ENCODE peak calls at places on chromosome X, in four cellular contexts. L is HepG2, U is SK-N-SH, R is GM12878. S is an unnamed sample.

GRCh38 chrX:17860811-17861495 is at the start of gene RAI2:
- DNase-seq in U (peak), L (no peak), R (no peak), S (no peak)

GRCh38 chrX:103157511-103158316 is 57.2 kb upstream of the BEX4 start:
- DNase-seq in L (peak), R (no peak), U (peak), S (peak)

GRCh38 chrX:103607385-103608304 is at the start of gene TCEAL3:
- DNase-seq in L (no peak), R (no peak), U (peak), S (no peak)

GRCh38 chrX:123648028-123648810 is 84.6 kb downstream of the THOC2 start:
- DNase-seq in L (peak), U (no peak), R (no peak), S (peak)

GRCh38 chrX:2908125-2908685 is 20.9 kb downstream of the ARSD start:
- DNase-seq in L (no peak), R (no peak), U (no peak), S (no peak)

GRCh38 chrX:10484683-10485247 is 135.6 kb downstream of the MID1 start:
- DNase-seq in L (peak), R (no peak), U (no peak), S (no peak)

GRCh38 chrX:63513825-63514574 is 162.9 kb upstream of the SPIN4 start:
- DNase-seq in U (no peak), R (no peak), L (no peak), S (no peak)

GRCh38 chrX:47169726-47170515 is 23.7 kb upstream of the UBA1 start:
- DNase-seq in U (peak), R (no peak), L (no peak), S (no peak)

GRCh38 chrX:71532078-71532752 is 689 bp upstream of the OGT start:
- DNase-seq in L (no peak), U (no peak), R (no peak), S (peak)

GRCh38 chrX:147803948-147804347 is 107.8 kb upstream of the FMR1 start:
- DNase-seq in R (no peak), L (peak), U (peak), S (peak)

GRCh38 chrX:30141966-30142365 is 73.4 kb upstream of the MAGEB2 start:
- DNase-seq in L (peak), U (peak), R (no peak), S (peak)

GRCh38 chrX:66638591-66639500 is at the start of gene EDA2R:
- DNase-seq in U (peak), L (peak), R (peak), S (peak)

GRCh38 chrX:110428144-110428543 is 69.5 kb downstream of the RTL9 start:
- DNase-seq in U (no peak), L (no peak), R (no peak), S (no peak)

GRCh38 chrX:20668550-20668949 is 401.8 kb upstream of the RPS6KA3 start:
- DNase-seq in U (no peak), L (no peak), R (no peak), S (no peak)

GRCh38 chrX:154918060-154918483 is 31.9 kb downstream of the F8A1 start:
- DNase-seq in U (peak), R (peak), L (peak), S (peak)

GRCh38 chrX:77436682-77437081 is 10.5 kb upstream of the FGF16 start:
- DNase-seq in R (no peak), U (no peak), L (no peak), S (peak)

GRCh38 chrX:115533485-115533884 is 27.5 kb upstream of the PLS3 start:
- DNase-seq in R (no peak), U (no peak), L (no peak), S (no peak)

GRCh38 chrX:9788908-9789307 is 2.7 kb downstream of the SHROOM2 start:
- DNase-seq in L (peak), R (no peak), U (no peak), S (no peak)

GRCh38 chrX:19629541-19629940 is 114.2 kb upstream of the MAP3K15 start:
- DNase-seq in L (no peak), U (peak), R (peak), S (no peak)

GRCh38 chrX:45479196-45479834 is 278.6 kb upstream of the DIPK2B start:
- DNase-seq in L (no peak), R (no peak), U (no peak), S (peak)

GRCh38 chrX:52504551-52504950 is 8.9 kb downstream of the XAGE1A start:
- DNase-seq in R (no peak), U (no peak), L (no peak), S (no peak)

GRCh38 chrX:8927066-8927465 is 106.9 kb downstream of the FAM9B start:
- DNase-seq in U (no peak), L (no peak), R (no peak), S (no peak)

GRCh38 chrX:53186363-53186762 is 38.6 kb downstream of the KDM5C start:
- DNase-seq in R (no peak), L (no peak), U (no peak), S (no peak)

GRCh38 chrX:104523858-104524257 is 42.1 kb upstream of the IL1RAPL2 start:
- DNase-seq in L (no peak), R (no peak), U (no peak), S (no peak)

GRCh38 chrX:43655151-43655676 is 885 bp upstream of the MAOA start:
- DNase-seq in L (no peak), U (peak), R (no peak), S (peak)

GRCh38 chrX:16348286-16348685 is 181.0 kb downstream of the MAGEB17 start:
- DNase-seq in L (no peak), U (no peak), R (no peak), S (no peak)

GRCh38 chrX:103792916-103793540 is 16.4 kb downstream of the PLP1 start:
- DNase-seq in R (no peak), L (no peak), U (no peak), S (no peak)

GRCh38 chrX:49308604-49309269 is 5.3 kb downstream of the GAGE10 start:
- DNase-seq in L (no peak), R (no peak), U (no peak), S (no peak)

GRCh38 chrX:154482786-154483185 is 3.6 kb downstream of the UBL4A start:
- DNase-seq in U (no peak), R (no peak), L (no peak), S (no peak)

DNA sequence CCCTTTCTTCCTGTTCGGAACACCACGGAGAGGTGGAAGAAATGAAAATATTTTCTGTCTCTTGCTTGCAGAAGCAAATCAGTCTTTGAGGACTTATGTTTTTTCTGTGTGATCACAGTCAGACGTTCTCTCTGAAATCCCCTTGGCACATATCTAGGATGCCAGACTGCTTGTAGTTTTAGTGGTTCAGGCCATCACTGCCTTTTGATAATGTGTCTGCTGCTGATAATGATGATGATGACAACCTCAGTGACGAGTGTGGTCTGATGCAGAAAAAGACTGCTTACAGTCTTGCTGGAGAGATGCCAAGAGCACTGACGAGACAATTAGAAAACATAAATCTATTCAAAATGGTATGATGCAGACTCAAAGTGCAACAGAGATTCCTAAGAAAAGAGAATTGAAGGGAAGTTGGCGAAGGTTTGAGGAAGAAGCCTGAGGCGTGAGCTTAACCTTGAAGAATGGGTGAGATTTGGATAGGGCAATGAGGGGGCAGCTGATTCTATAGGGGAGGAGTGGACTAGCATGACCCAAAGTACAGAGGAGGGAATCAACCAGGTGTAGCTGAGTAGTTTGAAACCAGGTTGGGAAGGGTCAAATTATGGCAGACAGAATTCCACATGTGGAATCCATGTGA is 7.9 kb downstream of the RAB33A start:
- DNase-seq in R (no peak), U (no peak), L (no peak), S (no peak)
- H3K4me2 ChIP-seq in R (no peak), U (no peak), L (no peak), S (no peak)

DNA sequence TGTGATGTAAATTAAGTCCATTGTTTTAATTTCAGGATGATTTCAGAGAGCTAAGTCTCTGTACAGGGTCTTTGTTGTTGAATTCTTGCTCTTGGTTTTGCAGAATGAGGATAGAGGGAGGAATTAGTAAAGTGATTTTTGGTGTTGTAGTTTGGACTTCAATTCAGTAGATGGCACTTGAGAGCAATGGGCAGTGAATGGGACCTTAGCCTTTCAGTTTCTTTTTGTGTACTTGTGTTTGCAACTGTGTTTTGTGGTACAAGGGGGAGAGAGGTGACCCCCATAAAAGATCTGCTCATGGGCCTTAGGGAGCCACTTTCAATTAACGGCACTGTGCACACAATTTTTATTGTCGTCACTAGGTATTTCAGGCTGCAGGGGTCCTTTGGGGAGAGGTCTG is 340.0 kb downstream of the DCAF12L2 start:
- DNase-seq in R (no peak), L (no peak), U (no peak), S (no peak)
- TF ChIP-seq CTCF in R (peak), L (no peak), U (no peak), S (no peak)

GRCh38 chrX:118779581-118779980 is 44.0 kb upstream of the ZCCHC12 start:
- DNase-seq in R (no peak), U (no peak), L (no peak), S (no peak)
- TF ChIP-seq PBX3 in R (no peak), U (no peak), L (no peak), S (no peak)

DNA sequence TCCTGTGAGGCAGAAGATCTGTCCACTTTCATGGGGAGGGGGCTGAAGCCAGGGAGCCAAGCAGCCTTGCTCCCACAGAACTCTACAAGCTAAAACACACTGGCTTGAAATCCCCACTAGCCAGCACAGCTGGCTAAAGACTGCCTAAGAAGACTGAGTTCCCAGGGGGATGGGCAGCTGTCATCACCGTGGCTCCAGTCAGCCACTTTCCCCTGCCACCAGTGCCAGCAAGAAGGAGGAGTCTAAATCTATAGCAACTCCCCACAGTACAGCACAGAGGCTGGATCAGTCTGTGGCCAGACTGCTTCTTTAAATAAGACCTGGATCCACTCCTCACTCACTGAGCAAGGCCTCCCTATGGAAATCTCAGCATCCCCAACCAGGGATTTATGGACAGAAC is 308.6 kb downstream of the FAM47B start:
- DNase-seq in L (no peak), U (no peak), R (no peak), S (no peak)
- H3K4me2 ChIP-seq in L (no peak), U (no peak), R (no peak), S (no peak)

DNA sequence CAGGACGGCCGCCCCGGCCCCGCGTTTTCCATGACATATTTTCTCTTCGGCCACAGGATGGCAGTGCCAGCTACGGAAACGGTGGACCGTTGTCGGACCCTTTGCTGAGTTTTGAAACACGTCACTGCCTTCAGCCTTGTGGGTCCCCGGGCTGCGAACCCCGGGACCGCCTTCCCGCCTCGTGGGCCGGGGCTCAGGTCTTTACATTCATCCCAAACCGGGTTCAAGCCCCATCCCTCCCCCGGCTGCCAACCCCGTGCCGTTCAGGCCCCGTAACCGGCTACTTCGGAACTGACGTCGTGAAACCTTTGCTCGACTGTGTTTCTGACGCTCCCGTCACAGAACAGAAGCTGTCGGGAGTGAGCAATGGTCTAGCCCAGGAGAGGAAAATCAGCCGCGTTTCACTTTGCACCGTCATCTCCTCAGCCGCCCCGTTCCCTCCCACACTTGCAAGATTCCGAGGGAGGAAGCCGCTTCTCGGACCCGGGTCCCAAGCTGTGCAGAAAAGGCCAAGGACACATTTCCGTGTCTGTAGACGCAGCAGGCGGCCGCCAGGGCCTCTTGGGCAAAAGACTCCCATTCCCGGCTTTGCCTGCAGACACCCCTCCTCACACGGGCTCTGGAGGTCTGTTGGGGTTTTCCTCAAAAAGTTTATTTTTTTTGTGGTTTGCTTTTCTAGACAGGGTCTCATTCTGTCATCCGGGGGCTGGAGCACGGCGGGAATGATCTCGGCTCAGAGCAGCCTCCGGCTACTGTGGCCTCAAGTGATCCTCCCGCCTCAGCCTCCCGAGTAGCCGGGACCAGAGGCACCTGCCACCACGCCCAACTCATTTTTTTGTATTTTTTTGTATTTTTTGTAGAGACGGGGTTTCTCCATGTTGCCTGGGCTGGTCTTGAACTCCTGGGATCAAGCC is 41.4 kb upstream of the PPP2R3B start:
- DNase-seq in R (no peak), L (peak), U (peak), S (peak)
- TF ChIP-seq CTCF in R (no peak), L (peak), U (peak), S (peak)

GRCh38 chrX:108246304-108246954 is 154.9 kb downstream of the ATG4A start:
- DNase-seq in L (peak), R (no peak), U (no peak), S (no peak)
- TF ChIP-seq PBX3 in L (no peak), R (no peak), U (no peak), S (no peak)

GRCh38 chrX:40143987-40144386 is 46.2 kb upstream of the BCOR start:
- DNase-seq in L (no peak), R (no peak), U (no peak), S (no peak)

GRCh38 chrX:40140706-40141499 is 43.1 kb upstream of the BCOR start:
- DNase-seq in L (peak), U (no peak), R (no peak), S (no peak)

GRCh38 chrX:40143001-40143400 is 45.2 kb upstream of the BCOR start:
- DNase-seq in R (no peak), U (no peak), L (no peak), S (no peak)

GRCh38 chrX:40144576-40144975 is 46.8 kb upstream of the BCOR start:
- DNase-seq in U (no peak), L (no peak), R (no peak), S (no peak)

DNA sequence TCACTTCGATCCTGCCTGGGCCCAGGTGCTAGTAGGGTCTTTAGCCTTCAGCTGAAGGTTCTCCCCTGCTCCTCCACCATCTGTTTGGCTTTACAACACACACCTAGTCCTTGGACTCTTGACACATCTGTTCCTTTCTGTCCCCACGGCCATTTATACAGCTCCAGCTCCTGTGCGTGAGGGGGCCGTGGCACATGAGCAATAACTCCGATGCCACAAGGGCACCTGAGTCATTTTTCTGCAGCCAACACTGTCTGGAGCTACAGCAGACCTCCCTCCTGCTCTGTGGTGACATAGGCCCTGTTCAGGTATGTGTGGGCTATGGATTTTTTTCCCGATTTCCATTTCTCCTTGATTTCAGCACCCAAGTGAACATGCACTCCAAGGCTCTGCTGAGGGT is 44.7 kb upstream of the BCOR start:
- DNase-seq in L (no peak), R (no peak), U (no peak), S (no peak)
- H3K4me2 ChIP-seq in L (peak), R (no peak), U (no peak), S (no peak)

DNA sequence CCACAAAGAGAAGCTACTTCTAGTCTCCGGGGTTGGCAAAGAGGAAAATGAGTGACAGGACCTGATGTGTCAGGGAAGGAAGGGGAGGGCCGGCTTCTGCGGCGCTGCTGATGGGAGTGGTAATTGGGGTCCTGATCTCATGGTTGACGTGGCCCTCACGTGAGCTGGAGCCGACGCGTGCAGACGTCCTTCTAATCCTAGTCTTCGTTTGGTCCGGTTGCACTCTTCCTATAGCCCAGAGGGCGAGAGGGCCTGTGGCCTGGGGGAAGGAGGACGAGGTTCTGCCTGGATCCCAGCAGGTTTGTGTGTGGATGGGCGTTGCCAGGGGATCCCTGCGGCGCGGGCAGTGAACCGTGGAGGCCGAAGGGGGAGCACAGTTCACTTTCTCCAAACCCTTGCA is at the start of gene ARMCX1:
- DNase-seq in R (no peak), U (peak), L (no peak), S (no peak)
- TF ChIP-seq CTCF in R (no peak), U (no peak), L (no peak), S (no peak)

GRCh38 chrX:39174761-39175417 is 373.6 kb downstream of the MID1IP1 start:
- DNase-seq in L (no peak), U (no peak), R (no peak), S (no peak)
- TF ChIP-seq PBX3 in L (no peak), U (no peak), R (no peak), S (no peak)